ENCODE peak calls at places on chromosomes 13 and 19, in five cellular contexts. V is upper lobe of left lung, S is neural progenitor cell, X is endodermal cell, J is upper lobe of right lung. L is an unnamed sample.

GRCh38 chr13:88217372-88217771 is 546.2 kb downstream of the SLITRK5 start:
- DNase-seq in V (no peak), S (no peak), X (no peak), J (no peak), L (no peak)

GRCh38 chr19:12891553-12892021 is 627 bp downstream of the GCDH start:
- DNase-seq in V (no peak), S (no peak), X (peak), J (no peak), L (no peak)

GRCh38 chr13:98055623-98056022 is 87.3 kb upstream of the FARP1 start:
- DNase-seq in V (no peak), S (no peak), X (no peak), J (no peak), L (no peak)

GRCh38 chr13:50969691-50970090 is 60.1 kb downstream of the RNASEH2B start:
- DNase-seq in V (no peak), S (peak), X (peak), J (no peak), L (no peak)

GRCh38 chr13:59946924-59947323 is 216.8 kb downstream of the DIAPH3 start:
- DNase-seq in V (no peak), S (no peak), X (no peak), J (no peak), L (no peak)

GRCh38 chr19:30324982-30325381 is 47.2 kb upstream of the ZNF536 start:
- DNase-seq in V (no peak), S (no peak), X (peak), J (no peak), L (no peak)

GRCh38 chr13:25847145-25847544 is 204.7 kb downstream of the SHISA2 start:
- DNase-seq in V (no peak), S (no peak), X (no peak), J (no peak), L (peak)

GRCh38 chr19:1794424-1795185 is 17.5 kb downstream of the ATP8B3 start:
- DNase-seq in V (no peak), S (no peak), X (peak), J (peak), L (no peak)

GRCh38 chr13:93307166-93307565 is 80.6 kb downstream of the GPC6 start:
- DNase-seq in V (no peak), S (no peak), X (no peak), J (no peak), L (no peak)

GRCh38 chr13:93304868-93305613 is 78.4 kb downstream of the GPC6 start:
- DNase-seq in V (no peak), S (no peak), X (peak), J (no peak), L (no peak)

GRCh38 chr13:93305886-93306285 is 79.3 kb downstream of the GPC6 start:
- DNase-seq in V (no peak), S (no peak), X (no peak), J (no peak), L (no peak)

GRCh38 chr13:93307651-93308050 is 81.0 kb downstream of the GPC6 start:
- DNase-seq in V (no peak), S (no peak), X (no peak), J (no peak), L (no peak)

DNA sequence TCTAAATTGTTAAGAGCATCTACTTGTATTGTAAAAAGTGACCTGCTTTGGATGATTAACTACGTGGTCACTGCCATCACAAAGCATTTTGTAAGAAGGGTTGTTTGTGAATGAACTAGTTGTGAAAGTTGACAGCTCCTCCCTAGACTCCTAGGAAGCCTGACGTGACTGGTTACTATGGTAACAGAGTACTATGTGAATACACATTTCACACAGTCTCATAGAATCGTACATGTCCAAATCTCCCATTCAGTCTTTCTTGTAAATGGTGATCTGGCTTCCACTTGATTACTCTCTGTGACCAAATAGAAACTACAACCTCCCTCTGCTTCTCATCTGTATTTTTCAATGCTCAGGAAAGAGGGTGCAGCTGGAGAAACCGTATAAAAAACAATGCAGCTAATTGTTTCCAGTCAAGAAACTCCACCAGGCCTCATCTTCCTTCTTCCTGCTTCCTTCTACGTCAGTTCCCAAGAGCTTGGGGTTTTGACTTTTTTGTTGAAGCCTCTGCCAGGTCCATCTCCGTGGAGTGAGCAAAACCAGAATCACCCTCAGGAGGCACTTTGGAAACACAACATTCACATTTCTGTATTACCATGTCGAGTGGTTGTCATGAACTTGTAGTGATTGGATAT is 83.4 kb downstream of the GPC6 start:
- DNase-seq in V (no peak), S (peak), X (no peak), J (no peak), L (no peak)
- H3K27ac ChIP-seq in V (no peak), S (no peak), X (peak), J (no peak), L (no peak)

GRCh38 chr19:55603581-55604292 is 1.7 kb upstream of the ZNF865 start:
- DNase-seq in V (no peak), S (no peak), X (peak), J (no peak), L (no peak)
- H3K4me3 ChIP-seq in V (no peak), S (no peak), X (peak), J (peak), L (no peak)

DNA sequence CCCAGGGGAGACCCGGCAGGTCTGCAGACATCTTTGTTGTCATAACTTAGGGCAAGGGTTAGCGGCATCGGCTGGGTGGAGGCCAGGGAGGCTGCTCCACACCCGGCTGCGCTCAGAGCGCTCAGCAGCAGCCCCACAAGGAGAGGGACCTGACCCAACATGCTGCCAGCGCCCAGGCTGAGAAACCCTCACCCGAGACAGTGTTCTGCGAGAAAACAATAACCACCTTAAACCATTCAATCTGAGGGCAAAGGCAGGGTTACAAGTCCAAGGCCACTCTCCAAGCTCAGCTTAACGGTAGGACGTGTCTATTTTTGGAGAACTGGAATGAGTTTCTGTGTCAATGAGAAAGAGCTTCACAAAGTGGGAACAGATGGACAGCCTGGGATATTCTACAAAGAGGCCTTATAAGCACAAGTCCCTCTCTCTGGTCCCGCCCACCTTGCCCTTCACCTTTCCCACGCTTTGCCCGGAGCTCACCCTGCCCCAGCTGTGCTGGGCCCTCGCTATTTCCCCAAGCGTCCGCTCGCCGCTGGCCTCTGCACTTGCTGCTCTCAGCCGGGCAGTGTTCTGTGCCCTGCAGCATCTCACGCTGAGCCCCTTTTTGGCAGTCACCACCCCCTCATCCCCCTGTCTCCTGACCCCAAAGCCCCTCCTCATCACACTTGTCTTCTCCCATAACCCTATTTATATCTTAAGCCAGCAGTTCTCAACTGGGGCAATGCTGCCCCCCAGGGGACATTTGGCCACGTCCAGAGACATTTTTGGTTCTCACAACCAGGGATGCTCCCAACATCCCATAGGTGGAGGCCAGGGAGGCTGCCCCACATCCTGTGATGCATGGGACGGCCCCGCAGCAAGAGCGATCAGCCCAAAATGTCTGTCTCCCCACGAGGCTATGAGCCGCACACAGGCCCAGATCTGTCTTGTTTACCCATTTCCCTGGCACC is 17.6 kb downstream of the PPP1R12C start:
- DNase-seq in V (no peak), S (peak), X (peak), J (no peak), L (no peak)
- H3K27ac ChIP-seq in V (no peak), S (no peak), X (no peak), J (no peak), L (no peak)

GRCh38 chr19:18098891-18099622 is 1.5 kb downstream of the MAST3 start:
- DNase-seq in V (no peak), S (peak), X (peak), J (peak), L (peak)
- H3K4me3 ChIP-seq in V (peak), S (peak), X (no peak), J (peak), L (peak)

DNA sequence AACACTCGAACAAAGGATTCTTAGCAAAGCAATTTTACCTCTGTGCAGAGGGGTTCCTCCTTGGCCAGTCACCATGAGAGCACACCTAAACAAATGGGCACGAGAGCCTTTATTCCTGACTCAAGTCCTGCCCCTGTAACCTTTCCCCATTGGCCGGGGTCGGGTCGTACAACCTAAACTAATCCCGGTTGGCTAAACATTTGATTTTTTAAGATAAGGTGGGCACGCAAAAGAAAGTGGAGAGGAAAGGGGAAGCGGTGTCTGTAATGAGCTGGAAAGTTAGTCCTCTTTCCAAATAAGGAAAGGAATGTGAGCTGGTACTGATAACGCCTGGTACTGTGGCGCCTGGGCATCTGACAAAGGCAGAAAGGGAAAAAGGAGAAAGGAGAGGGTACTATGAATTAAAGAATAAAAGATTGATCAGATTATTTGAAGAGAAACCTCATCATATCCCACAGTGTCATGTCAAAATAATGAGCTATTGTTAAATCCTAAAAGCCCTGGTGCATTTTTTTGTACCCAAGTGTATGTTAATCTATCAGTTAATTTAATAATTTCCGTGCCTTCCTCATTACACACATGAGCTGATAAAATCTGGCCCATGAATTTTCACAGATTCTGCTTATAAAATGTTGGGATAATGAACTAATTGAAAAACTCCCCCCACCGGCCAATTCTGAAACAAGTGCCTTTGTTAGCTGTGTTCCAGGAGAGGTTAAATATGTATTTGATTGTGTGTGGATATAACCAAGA is 335.7 kb downstream of the RFC3 start:
- DNase-seq in V (no peak), S (no peak), X (no peak), J (no peak), L (no peak)
- H3K27ac ChIP-seq in V (no peak), S (no peak), X (no peak), J (no peak), L (no peak)

GRCh38 chr19:46269085-46269484 is 27.8 kb upstream of the HIF3A start:
- DNase-seq in V (no peak), S (no peak), X (no peak), J (no peak), L (no peak)

GRCh38 chr19:46265217-46265828 is 31.5 kb upstream of the HIF3A start:
- DNase-seq in V (peak), S (peak), X (peak), J (no peak), L (peak)

GRCh38 chr19:46271488-46272197 is 25.2 kb upstream of the HIF3A start:
- DNase-seq in V (no peak), S (no peak), X (no peak), J (no peak), L (no peak)

DNA sequence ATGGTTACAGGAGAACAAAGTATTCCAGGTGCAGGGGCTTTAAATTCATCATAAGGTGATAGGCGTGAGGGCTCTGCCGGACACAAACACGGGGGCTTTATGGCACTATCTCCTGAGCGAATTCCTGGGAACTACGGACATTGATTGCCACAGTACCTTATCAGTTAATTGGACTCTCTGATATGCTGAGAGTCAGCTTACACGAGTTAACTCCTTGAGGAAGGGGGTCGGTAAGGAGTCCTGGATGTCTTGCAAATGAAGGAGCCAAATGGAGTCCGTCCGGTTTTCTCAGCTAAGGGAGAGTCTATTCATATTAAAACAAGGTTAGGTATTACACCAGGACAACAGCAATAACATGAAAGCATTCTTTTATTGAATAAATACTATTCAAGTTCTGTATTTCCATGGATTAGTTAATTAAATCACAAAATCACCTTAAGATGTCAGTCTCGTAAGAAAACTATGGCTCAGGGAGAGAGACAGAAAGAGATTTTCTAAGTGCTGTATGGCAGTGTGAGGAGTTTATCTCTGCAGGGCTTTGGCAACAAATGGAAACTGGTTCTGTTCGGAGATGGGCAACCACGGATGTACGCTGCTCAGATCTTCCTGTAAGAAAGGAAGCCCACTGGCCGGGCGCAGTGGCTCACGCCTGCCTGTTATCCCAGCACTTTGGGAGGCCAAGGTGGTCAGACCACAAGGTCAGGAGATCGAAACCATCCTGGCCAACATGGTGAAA is 26.2 kb upstream of the HIF3A start:
- DNase-seq in V (no peak), S (no peak), X (no peak), J (no peak), L (no peak)
- H3K4me3 ChIP-seq in V (no peak), S (no peak), X (peak), J (no peak), L (no peak)

L was measured in CD8-positive, alpha-beta memory T cell.